ENCODE peak calls at places on chromosomes 5 and 9, in six cellular contexts. One of them, this sample, is unnamed.

GRCh38 chr9:15889555-15889954 is 336.7 kb downstream of the CCDC171 start:
- DNase-seq in tibial nerve: no peak
- DNase-seq in MM.1S: no peak
- DNase-seq in breast epithelium: no peak
- DNase-seq in brain microvascular endothelial cell: peak
- DNase-seq in kidney: no peak
- DNase-seq in this sample: peak

GRCh38 chr5:81579525-81579924 is 171.4 kb downstream of the SSBP2 start:
- DNase-seq in tibial nerve: no peak
- DNase-seq in MM.1S: peak
- DNase-seq in breast epithelium: no peak
- DNase-seq in brain microvascular endothelial cell: no peak
- DNase-seq in kidney: no peak
- DNase-seq in this sample: no peak

GRCh38 chr5:181234116-181234454 is 9.6 kb downstream of the RACK1 start:
- DNase-seq in tibial nerve: no peak
- DNase-seq in MM.1S: no peak
- DNase-seq in breast epithelium: no peak
- DNase-seq in brain microvascular endothelial cell: no peak
- DNase-seq in kidney: no peak
- DNase-seq in this sample: no peak

GRCh38 chr9:34652608-34653007 is 623 bp downstream of the IL11RA start:
- DNase-seq in tibial nerve: no peak
- DNase-seq in MM.1S: no peak
- DNase-seq in breast epithelium: no peak
- DNase-seq in brain microvascular endothelial cell: no peak
- DNase-seq in kidney: no peak
- DNase-seq in this sample: no peak

GRCh38 chr5:5313081-5313736 is 109.3 kb upstream of the ICE1 start:
- DNase-seq in tibial nerve: no peak
- DNase-seq in MM.1S: no peak
- DNase-seq in breast epithelium: no peak
- DNase-seq in brain microvascular endothelial cell: peak
- DNase-seq in kidney: no peak
- DNase-seq in this sample: peak

GRCh38 chr5:867300-867699 is 16.5 kb upstream of the ZDHHC11 start:
- DNase-seq in tibial nerve: no peak
- DNase-seq in MM.1S: no peak
- DNase-seq in breast epithelium: no peak
- DNase-seq in brain microvascular endothelial cell: no peak
- DNase-seq in kidney: peak
- DNase-seq in this sample: no peak

GRCh38 chr9:87267701-87268100 is 230.0 kb upstream of the DAPK1 start:
- DNase-seq in tibial nerve: no peak
- DNase-seq in MM.1S: no peak
- DNase-seq in breast epithelium: no peak
- DNase-seq in brain microvascular endothelial cell: no peak
- DNase-seq in kidney: no peak
- DNase-seq in this sample: peak

GRCh38 chr5:134877159-134877558 is 3.0 kb downstream of the TXNDC15 start:
- DNase-seq in tibial nerve: no peak
- DNase-seq in MM.1S: peak
- DNase-seq in breast epithelium: no peak
- DNase-seq in brain microvascular endothelial cell: no peak
- DNase-seq in kidney: no peak
- DNase-seq in this sample: no peak

GRCh38 chr9:128587453-128587852 is 35.1 kb downstream of the SPTAN1 start:
- DNase-seq in tibial nerve: no peak
- DNase-seq in MM.1S: peak
- DNase-seq in breast epithelium: no peak
- DNase-seq in brain microvascular endothelial cell: no peak
- DNase-seq in kidney: no peak
- DNase-seq in this sample: no peak

GRCh38 chr9:88697764-88698436 is 162.9 kb downstream of the NXNL2 start:
- DNase-seq in tibial nerve: no peak
- DNase-seq in MM.1S: peak
- DNase-seq in breast epithelium: no peak
- DNase-seq in brain microvascular endothelial cell: no peak
- DNase-seq in kidney: no peak
- DNase-seq in this sample: no peak

GRCh38 chr5:82833277-82833676 is 243.9 kb downstream of the TMEM167A start:
- DNase-seq in tibial nerve: no peak
- DNase-seq in MM.1S: no peak
- DNase-seq in breast epithelium: no peak
- DNase-seq in brain microvascular endothelial cell: no peak
- DNase-seq in kidney: no peak
- DNase-seq in this sample: no peak

GRCh38 chr9:73179594-73179993 is 27.9 kb downstream of the ANXA1 start:
- DNase-seq in tibial nerve: no peak
- DNase-seq in MM.1S: no peak
- DNase-seq in breast epithelium: no peak
- DNase-seq in brain microvascular endothelial cell: no peak
- DNase-seq in kidney: no peak
- DNase-seq in this sample: no peak

GRCh38 chr9:110066929-110067716 is 140.8 kb downstream of the C9orf152 start:
- DNase-seq in tibial nerve: no peak
- DNase-seq in MM.1S: no peak
- DNase-seq in breast epithelium: no peak
- DNase-seq in brain microvascular endothelial cell: no peak
- DNase-seq in kidney: no peak
- DNase-seq in this sample: no peak

GRCh38 chr5:2388005-2388361 is 363.5 kb downstream of the IRX2 start:
- DNase-seq in tibial nerve: no peak
- DNase-seq in MM.1S: no peak
- DNase-seq in breast epithelium: no peak
- DNase-seq in brain microvascular endothelial cell: no peak
- DNase-seq in kidney: no peak
- DNase-seq in this sample: no peak

GRCh38 chr5:151070449-151070848 is 10.4 kb downstream of the TNIP1 start:
- DNase-seq in tibial nerve: no peak
- DNase-seq in MM.1S: no peak
- DNase-seq in breast epithelium: no peak
- DNase-seq in brain microvascular endothelial cell: no peak
- DNase-seq in kidney: no peak
- DNase-seq in this sample: no peak

GRCh38 chr9:129939426-129939825 is 103.6 kb downstream of the FNBP1 start:
- DNase-seq in tibial nerve: no peak
- DNase-seq in MM.1S: no peak
- DNase-seq in breast epithelium: no peak
- DNase-seq in brain microvascular endothelial cell: no peak
- DNase-seq in kidney: no peak
- DNase-seq in this sample: no peak

GRCh38 chr5:122262107-122262506 is 49.9 kb upstream of the SNCAIP start:
- DNase-seq in tibial nerve: no peak
- DNase-seq in MM.1S: no peak
- DNase-seq in breast epithelium: no peak
- DNase-seq in brain microvascular endothelial cell: peak
- DNase-seq in kidney: no peak
- DNase-seq in this sample: peak

GRCh38 chr9:98900725-98901124 is 43.0 kb upstream of the COL15A1 start:
- DNase-seq in tibial nerve: no peak
- DNase-seq in MM.1S: no peak
- DNase-seq in breast epithelium: no peak
- DNase-seq in brain microvascular endothelial cell: no peak
- DNase-seq in kidney: no peak
- DNase-seq in this sample: no peak

GRCh38 chr9:92140074-92140753 is 25.0 kb upstream of the SPTLC1 start:
- DNase-seq in tibial nerve: peak
- DNase-seq in MM.1S: peak
- DNase-seq in breast epithelium: peak
- DNase-seq in brain microvascular endothelial cell: peak
- DNase-seq in kidney: peak
- DNase-seq in this sample: peak

GRCh38 chr5:18281947-18282557 is 647.8 kb downstream of the TAF11L14 start:
- DNase-seq in tibial nerve: no peak
- DNase-seq in MM.1S: peak
- DNase-seq in breast epithelium: no peak
- DNase-seq in brain microvascular endothelial cell: peak
- DNase-seq in kidney: no peak
- DNase-seq in this sample: peak

GRCh38 chr9:109440797-109441287 is 57.3 kb downstream of the PTPN3 start:
- DNase-seq in tibial nerve: no peak
- DNase-seq in MM.1S: peak
- DNase-seq in breast epithelium: no peak
- DNase-seq in brain microvascular endothelial cell: peak
- DNase-seq in kidney: no peak
- DNase-seq in this sample: peak

GRCh38 chr9:87194471-87194870 is 247.2 kb upstream of the GAS1 start:
- DNase-seq in tibial nerve: no peak
- DNase-seq in MM.1S: no peak
- DNase-seq in breast epithelium: no peak
- DNase-seq in brain microvascular endothelial cell: peak
- DNase-seq in kidney: no peak
- DNase-seq in this sample: peak

GRCh38 chr5:140806834-140807775 is at the start of gene PCDHA4:
- DNase-seq in tibial nerve: no peak
- DNase-seq in MM.1S: no peak
- DNase-seq in breast epithelium: no peak
- DNase-seq in brain microvascular endothelial cell: no peak
- DNase-seq in kidney: peak
- DNase-seq in this sample: no peak

GRCh38 chr5:140800816-140801493 is at the start of gene PCDHA3:
- DNase-seq in tibial nerve: no peak
- DNase-seq in MM.1S: no peak
- DNase-seq in breast epithelium: no peak
- DNase-seq in brain microvascular endothelial cell: no peak
- DNase-seq in kidney: no peak
- DNase-seq in this sample: no peak

GRCh38 chr5:140796718-140797095 is 2.1 kb downstream of the PCDHA2 start:
- DNase-seq in tibial nerve: no peak
- DNase-seq in MM.1S: no peak
- DNase-seq in breast epithelium: no peak
- DNase-seq in brain microvascular endothelial cell: no peak
- DNase-seq in kidney: peak
- DNase-seq in this sample: no peak

GRCh38 chr5:140802781-140803271 is 2.0 kb downstream of the PCDHA3 start:
- DNase-seq in tibial nerve: no peak
- DNase-seq in MM.1S: no peak
- DNase-seq in breast epithelium: no peak
- DNase-seq in brain microvascular endothelial cell: no peak
- DNase-seq in kidney: peak
- DNase-seq in this sample: no peak

GRCh38 chr5:140801494-140801841 is 611 bp downstream of the PCDHA3 start:
- DNase-seq in tibial nerve: no peak
- DNase-seq in MM.1S: no peak
- DNase-seq in breast epithelium: no peak
- DNase-seq in brain microvascular endothelial cell: no peak
- DNase-seq in kidney: no peak
- DNase-seq in this sample: no peak
- TF ChIP-seq CTCF in tibial nerve: peak
- TF ChIP-seq CTCF in MM.1S: no peak
- TF ChIP-seq CTCF in breast epithelium: peak
- TF ChIP-seq CTCF in brain microvascular endothelial cell: peak
- TF ChIP-seq CTCF in kidney: peak
- TF ChIP-seq CTCF in this sample: peak

GRCh38 chr5:150024241-150024984 is 23.9 kb downstream of the HMGXB3 start:
- DNase-seq in tibial nerve: no peak
- DNase-seq in MM.1S: no peak
- DNase-seq in breast epithelium: no peak
- DNase-seq in brain microvascular endothelial cell: no peak
- DNase-seq in kidney: no peak
- DNase-seq in this sample: no peak
- TF ChIP-seq CTCF in tibial nerve: no peak
- TF ChIP-seq CTCF in MM.1S: peak
- TF ChIP-seq CTCF in breast epithelium: no peak
- TF ChIP-seq CTCF in brain microvascular endothelial cell: no peak
- TF ChIP-seq CTCF in kidney: peak
- TF ChIP-seq CTCF in this sample: no peak

DNA sequence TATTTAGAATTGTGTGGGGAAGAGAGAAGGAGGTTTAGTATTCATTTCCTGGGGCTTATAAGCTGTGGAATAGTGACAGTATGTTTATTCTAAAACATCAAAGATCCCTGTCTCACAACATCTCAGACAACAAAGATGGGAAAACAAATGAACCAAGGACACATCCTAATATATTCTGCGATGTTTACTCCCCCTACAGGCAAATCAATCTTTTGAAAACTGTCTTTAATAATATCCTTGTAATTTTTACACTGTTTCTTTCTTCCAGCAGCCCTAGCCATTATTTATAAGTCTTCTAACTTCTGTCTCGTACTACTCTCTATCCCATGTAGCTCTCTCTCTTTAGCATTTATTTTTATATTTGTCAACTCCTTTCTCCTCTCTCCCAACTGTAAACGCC is 33.5 kb upstream of the TMEM252 start:
- DNase-seq in tibial nerve: no peak
- DNase-seq in MM.1S: no peak
- DNase-seq in breast epithelium: no peak
- DNase-seq in brain microvascular endothelial cell: no peak
- DNase-seq in kidney: no peak
- DNase-seq in this sample: no peak
- TF ChIP-seq CTCF in tibial nerve: no peak
- TF ChIP-seq CTCF in MM.1S: peak
- TF ChIP-seq CTCF in breast epithelium: no peak
- TF ChIP-seq CTCF in brain microvascular endothelial cell: peak
- TF ChIP-seq CTCF in kidney: no peak
- TF ChIP-seq CTCF in this sample: peak

GRCh38 chr5:170341545-170341944 is 44.0 kb upstream of the LCP2 start:
- DNase-seq in tibial nerve: no peak
- DNase-seq in MM.1S: no peak
- DNase-seq in breast epithelium: no peak
- DNase-seq in brain microvascular endothelial cell: no peak
- DNase-seq in kidney: no peak
- DNase-seq in this sample: no peak

GRCh38 chr5:170338933-170339779 is 41.6 kb upstream of the LCP2 start:
- DNase-seq in tibial nerve: no peak
- DNase-seq in MM.1S: peak
- DNase-seq in breast epithelium: no peak
- DNase-seq in brain microvascular endothelial cell: no peak
- DNase-seq in kidney: no peak
- DNase-seq in this sample: no peak

GRCh38 chr5:170342153-170342552 is 44.6 kb upstream of the LCP2 start:
- DNase-seq in tibial nerve: no peak
- DNase-seq in MM.1S: no peak
- DNase-seq in breast epithelium: no peak
- DNase-seq in brain microvascular endothelial cell: no peak
- DNase-seq in kidney: no peak
- DNase-seq in this sample: no peak

GRCh38 chr5:170338272-170338671 is 40.7 kb upstream of the LCP2 start:
- DNase-seq in tibial nerve: no peak
- DNase-seq in MM.1S: no peak
- DNase-seq in breast epithelium: no peak
- DNase-seq in brain microvascular endothelial cell: no peak
- DNase-seq in kidney: no peak
- DNase-seq in this sample: no peak

GRCh38 chr5:170339780-170340167 is 42.2 kb upstream of the LCP2 start:
- DNase-seq in tibial nerve: no peak
- DNase-seq in MM.1S: no peak
- DNase-seq in breast epithelium: no peak
- DNase-seq in brain microvascular endothelial cell: no peak
- DNase-seq in kidney: no peak
- DNase-seq in this sample: no peak
- TF ChIP-seq CTCF in tibial nerve: no peak
- TF ChIP-seq CTCF in MM.1S: no peak
- TF ChIP-seq CTCF in breast epithelium: no peak
- TF ChIP-seq CTCF in brain microvascular endothelial cell: no peak
- TF ChIP-seq CTCF in kidney: no peak
- TF ChIP-seq CTCF in this sample: no peak